ENCODE peak calls at places on chromosomes 11 and 22, in seven cellular contexts. S is fibroblast of lung, G is HCT116, U is mammary epithelial cell, I is keratinocyte, R is neural progenitor cell, X is MM.1S. N is an unnamed sample.

GRCh38 chr11:93198221-93198650 is 445 bp upstream of the SLC36A4 start:
- DNase-seq in S (peak; percentile 55), G (no peak), U (peak; percentile 23), I (no peak), R (no peak), X (peak; percentile 47), N (peak; percentile 51)

GRCh38 chr11:110601941-110602340 is 110.3 kb downstream of the ARHGAP20 start:
- DNase-seq in S (no peak), G (no peak), U (no peak), I (no peak), R (no peak), X (no peak), N (no peak)

GRCh38 chr11:117931971-117932370 is 2.8 kb upstream of the TMPRSS13 start:
- DNase-seq in S (no peak), G (no peak), U (no peak), I (no peak), R (no peak), X (no peak), N (peak; percentile 19)

GRCh38 chr11:126440792-126441514 is 85.5 kb downstream of the ST3GAL4 start:
- DNase-seq in S (peak; percentile 66), G (peak; percentile 43), U (peak; percentile 49), I (peak; percentile 60), R (peak; percentile 89), X (peak; percentile 71), N (peak; percentile 80)

GRCh38 chr11:125934473-125934872 is 11.4 kb upstream of the VSIG10L2 start:
- DNase-seq in S (no peak), G (no peak), U (no peak), I (no peak), R (no peak), X (no peak), N (no peak)

GRCh38 chr11:103596323-103596722 is 440.1 kb upstream of the DDI1 start:
- DNase-seq in S (no peak), G (no peak), U (peak; percentile 24), I (no peak), R (no peak), X (no peak), N (no peak)

GRCh38 chr11:44454686-44455085 is 110.8 kb upstream of the CD82 start:
- DNase-seq in S (no peak), G (no peak), U (no peak), I (no peak), R (no peak), X (no peak), N (no peak)

GRCh38 chr11:36278531-36279245 is 10.5 kb downstream of the COMMD9 start:
- DNase-seq in S (peak; percentile 21), G (no peak), U (no peak), I (no peak), R (peak; percentile 50), X (no peak), N (no peak)

GRCh38 chr11:78493413-78493975 is 75.9 kb upstream of the GAB2 start:
- DNase-seq in S (no peak), G (no peak), U (no peak), I (no peak), R (no peak), X (no peak), N (no peak)

GRCh38 chr22:19764636-19765476 is 4.3 kb downstream of the TBX1 start:
- DNase-seq in S (no peak), G (no peak), U (no peak), I (no peak), R (peak; percentile 41), X (no peak), N (no peak)

GRCh38 chr11:2468363-2469240 is 23.8 kb downstream of the KCNQ1 start:
- DNase-seq in S (no peak), G (no peak), U (no peak), I (no peak), R (no peak), X (no peak), N (no peak)

GRCh38 chr22:27139935-27140493 is 482.6 kb downstream of the MIAT start:
- DNase-seq in S (peak; percentile 60), G (no peak), U (peak; percentile 62), I (no peak), R (peak; percentile 31), X (no peak), N (peak; percentile 62)

GRCh38 chr11:8925711-8926110 is 7.0 kb downstream of the C11orf16 start:
- DNase-seq in S (no peak), G (no peak), U (no peak), I (no peak), R (no peak), X (no peak), N (no peak)

DNA sequence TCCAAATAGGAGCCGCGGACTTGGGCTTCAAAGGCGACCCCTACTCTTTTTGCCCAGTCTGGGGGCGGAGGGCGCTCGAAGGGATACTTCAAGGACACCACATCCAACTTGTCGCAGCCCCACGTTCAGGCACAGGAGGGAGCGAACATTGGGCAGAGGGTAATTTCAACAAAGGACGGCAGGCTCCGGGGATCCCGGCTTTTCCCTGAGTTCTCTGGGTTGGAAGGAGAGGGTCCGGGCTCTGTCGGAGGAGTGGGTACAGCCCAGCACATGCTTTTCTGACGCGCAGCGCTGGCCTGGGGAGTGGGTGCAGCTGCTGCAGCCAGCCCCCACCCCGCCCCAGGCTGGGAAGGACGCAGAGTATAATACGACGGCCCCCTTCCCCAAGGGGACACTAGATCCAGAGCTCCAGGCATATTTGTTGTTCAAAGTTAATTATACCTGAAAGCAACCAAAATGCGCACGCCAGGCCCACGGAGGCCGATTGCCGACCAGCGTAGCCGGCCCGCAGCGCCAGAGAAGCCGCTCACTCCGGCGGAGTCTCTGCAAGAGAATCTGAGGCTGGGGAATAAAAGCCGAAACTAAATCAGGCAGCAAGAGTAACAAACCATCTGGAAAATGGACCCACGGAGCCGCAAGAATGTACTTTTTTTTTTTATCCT is 13.8 kb upstream of the PAX6 start:
- DNase-seq in S (no peak), G (no peak), U (no peak), I (no peak), R (peak; percentile 63), X (no peak), N (no peak)
- TF ChIP-seq EZH2 in S (peak; percentile 31), G (no peak), U (peak; percentile 92), I (no peak), R (no peak), X (no peak), N (no peak)

DNA sequence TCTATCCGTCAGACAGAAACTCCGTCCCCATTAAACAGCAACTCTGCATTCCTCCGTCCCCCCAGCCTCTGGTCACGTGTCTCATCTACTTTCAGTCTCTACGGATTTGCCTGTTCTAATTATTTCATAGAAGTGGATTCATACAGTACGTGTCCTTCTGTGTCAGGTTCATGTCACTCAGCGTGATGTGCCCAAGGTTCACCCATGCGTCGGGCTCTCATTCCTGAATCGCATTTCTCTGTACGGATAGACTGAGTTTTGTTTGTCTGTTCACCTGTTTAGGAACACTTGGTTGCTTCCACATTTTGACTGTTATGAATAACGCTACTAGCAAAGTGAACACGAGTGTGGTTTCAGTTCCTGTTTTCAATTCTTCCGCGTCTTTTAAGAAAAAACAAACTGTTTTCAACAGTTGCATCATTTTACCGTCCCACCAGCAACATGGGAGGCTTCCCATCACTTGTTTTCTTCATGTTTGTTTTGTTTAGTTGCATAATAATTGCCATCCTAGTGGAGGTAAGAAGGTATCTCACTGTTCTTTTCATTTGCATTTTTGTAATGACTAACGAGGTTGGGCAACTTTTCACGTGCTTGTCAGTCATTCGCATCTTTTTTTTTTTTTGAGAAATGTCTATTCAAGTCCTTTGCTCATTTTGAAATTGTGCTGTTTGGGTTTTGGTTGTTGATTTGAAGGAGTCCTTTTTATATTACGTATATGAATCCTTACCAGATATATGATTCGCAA is 8.9 kb upstream of the NLRP6 start:
- DNase-seq in S (no peak), G (no peak), U (no peak), I (no peak), R (no peak), X (peak; percentile 90), N (no peak)
- H2AFZ ChIP-seq in S (no peak overlapping the region), G (no peak overlapping the region), U (no peak overlapping the region), I (no peak overlapping the region), R (peak overlapping the region; percentile 36), X (no peak overlapping the region), N (no peak overlapping the region)

DNA sequence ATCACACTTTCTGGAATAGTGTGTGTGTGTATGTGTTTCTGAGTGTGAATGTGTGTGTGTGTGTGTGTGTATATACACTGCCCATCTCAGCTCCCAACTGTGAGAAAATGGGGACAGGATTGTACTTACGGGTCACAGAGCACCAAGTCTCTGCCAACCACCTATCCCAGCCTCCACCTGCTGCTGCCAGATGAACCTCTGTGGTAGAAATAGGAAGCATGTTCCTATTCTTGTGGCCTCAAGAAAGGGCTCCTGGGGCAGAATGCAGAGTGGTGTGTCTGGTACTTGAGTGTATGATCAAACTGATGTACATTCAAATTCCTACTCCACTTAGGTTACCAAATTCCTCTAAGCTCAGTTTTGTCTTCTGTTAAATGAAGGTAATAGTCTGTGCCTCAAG is 14.6 kb downstream of the UBASH3B start:
- DNase-seq in S (no peak), G (no peak), U (no peak), I (no peak), R (no peak), X (no peak), N (no peak)
- H3K79me2 ChIP-seq in S (peaks cover 41% of the 10 kb centered on the region), G (peaks cover 39% of the 10 kb centered on the region), U (peaks cover 92% of the 10 kb centered on the region), I (peaks cover 63% of the 10 kb centered on the region), R (no peaks in the 10 kb centered on the region), X (no peaks in the 10 kb centered on the region), N (peaks cover 100% of the 10 kb centered on the region)

DNA sequence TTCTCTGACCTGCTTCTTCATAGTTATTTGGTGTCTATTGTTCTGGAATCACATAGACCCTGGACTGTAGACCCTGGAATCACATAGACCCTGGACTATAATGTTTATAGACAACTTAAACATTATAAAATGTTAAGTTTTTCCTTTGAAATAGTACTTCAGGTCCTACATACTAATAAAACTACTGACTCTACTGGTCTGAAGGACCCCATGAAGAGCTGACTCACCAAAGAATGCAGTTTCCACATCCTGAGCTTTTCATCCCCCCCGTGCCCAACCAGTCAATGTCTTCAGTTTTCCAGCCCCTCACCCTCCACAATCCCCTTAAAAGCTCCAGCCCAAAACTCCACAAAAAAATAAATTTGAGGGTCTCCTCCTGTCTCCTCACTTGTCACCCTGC is 6.6 kb upstream of the PLEKHA7 start:
- DNase-seq in S (no peak), G (no peak), U (no peak), I (no peak), R (no peak), X (no peak), N (no peak)
- TF ChIP-seq EZH2 in S (no peak), G (no peak), U (no peak), I (no peak), R (no peak), X (no peak), N (no peak)